ENCODE peak calls at places on chromosomes 1 and 21, in seven cellular contexts. One of them, this sample, is unnamed.

GRCh38 chr1:113804421-113805255 is 7.6 kb downstream of the RSBN1 start:
- DNase-seq in RPMI8226: no peak
- DNase-seq in germinal center: no peak
- DNase-seq in HFFc6: peak; percentile 44
- DNase-seq in T-helper 1 cell: no peak
- DNase-seq in activated T-helper 9 cell treated with anti-CD3 and anti-CD28 coated beads, Interleukin-2, amount 50 U/mL, for 16 hours: no peak
- DNase-seq in endothelial cell of umbilical vein: peak; percentile 42
- DNase-seq in this sample: no peak

GRCh38 chr1:33357099-33357498 is 36.2 kb upstream of the A3GALT2 start:
- DNase-seq in RPMI8226: no peak
- DNase-seq in T-helper 1 cell: no peak
- DNase-seq in HFFc6: no peak
- DNase-seq in germinal center: no peak
- DNase-seq in activated T-helper 9 cell treated with anti-CD3 and anti-CD28 coated beads, Interleukin-2, amount 50 U/mL, for 16 hours: no peak
- DNase-seq in endothelial cell of umbilical vein: no peak
- DNase-seq in this sample: no peak

GRCh38 chr1:192550922-192551534 is 24.5 kb upstream of the RGS1 start:
- DNase-seq in RPMI8226: no peak
- DNase-seq in germinal center: no peak
- DNase-seq in T-helper 1 cell: peak; percentile 76
- DNase-seq in activated T-helper 9 cell treated with anti-CD3 and anti-CD28 coated beads, Interleukin-2, amount 50 U/mL, for 16 hours: no peak
- DNase-seq in HFFc6: peak; percentile 91
- DNase-seq in endothelial cell of umbilical vein: peak; percentile 33
- DNase-seq in this sample: no peak

GRCh38 chr1:17233675-17234074 is 15.2 kb upstream of the PADI3 start:
- DNase-seq in endothelial cell of umbilical vein: peak; percentile 73
- DNase-seq in T-helper 1 cell: no peak
- DNase-seq in RPMI8226: peak; percentile 87
- DNase-seq in HFFc6: peak; percentile 94
- DNase-seq in activated T-helper 9 cell treated with anti-CD3 and anti-CD28 coated beads, Interleukin-2, amount 50 U/mL, for 16 hours: no peak
- DNase-seq in germinal center: no peak
- DNase-seq in this sample: no peak

GRCh38 chr21:42781150-42781980 is 98.0 kb downstream of the WDR4 start:
- DNase-seq in germinal center: no peak
- DNase-seq in endothelial cell of umbilical vein: peak; percentile 40
- DNase-seq in HFFc6: no peak
- DNase-seq in activated T-helper 9 cell treated with anti-CD3 and anti-CD28 coated beads, Interleukin-2, amount 50 U/mL, for 16 hours: no peak
- DNase-seq in RPMI8226: no peak
- DNase-seq in T-helper 1 cell: no peak
- DNase-seq in this sample: peak; percentile 62

GRCh38 chr1:88698140-88698539 is 14.1 kb downstream of the PKN2 start:
- DNase-seq in germinal center: no peak
- DNase-seq in RPMI8226: no peak
- DNase-seq in HFFc6: no peak
- DNase-seq in endothelial cell of umbilical vein: peak; percentile 57
- DNase-seq in T-helper 1 cell: no peak
- DNase-seq in activated T-helper 9 cell treated with anti-CD3 and anti-CD28 coated beads, Interleukin-2, amount 50 U/mL, for 16 hours: no peak
- DNase-seq in this sample: no peak

GRCh38 chr1:13707211-13707610 is 7.2 kb downstream of the PRDM2 start:
- DNase-seq in HFFc6: no peak
- DNase-seq in endothelial cell of umbilical vein: no peak
- DNase-seq in T-helper 1 cell: no peak
- DNase-seq in germinal center: no peak
- DNase-seq in activated T-helper 9 cell treated with anti-CD3 and anti-CD28 coated beads, Interleukin-2, amount 50 U/mL, for 16 hours: no peak
- DNase-seq in RPMI8226: no peak
- DNase-seq in this sample: no peak

GRCh38 chr1:174152424-174152823 is 6.9 kb upstream of the RABGAP1L start:
- DNase-seq in HFFc6: no peak
- DNase-seq in activated T-helper 9 cell treated with anti-CD3 and anti-CD28 coated beads, Interleukin-2, amount 50 U/mL, for 16 hours: no peak
- DNase-seq in endothelial cell of umbilical vein: no peak
- DNase-seq in T-helper 1 cell: no peak
- DNase-seq in RPMI8226: no peak
- DNase-seq in germinal center: no peak
- DNase-seq in this sample: no peak

GRCh38 chr21:15015622-15016471 is 49.0 kb downstream of the NRIP1 start:
- DNase-seq in endothelial cell of umbilical vein: no peak
- DNase-seq in activated T-helper 9 cell treated with anti-CD3 and anti-CD28 coated beads, Interleukin-2, amount 50 U/mL, for 16 hours: no peak
- DNase-seq in RPMI8226: no peak
- DNase-seq in germinal center: no peak
- DNase-seq in HFFc6: peak; percentile 94
- DNase-seq in T-helper 1 cell: no peak
- DNase-seq in this sample: no peak

GRCh38 chr1:221174598-221174997 is 295.4 kb downstream of the HLX start:
- DNase-seq in germinal center: no peak
- DNase-seq in HFFc6: no peak
- DNase-seq in activated T-helper 9 cell treated with anti-CD3 and anti-CD28 coated beads, Interleukin-2, amount 50 U/mL, for 16 hours: no peak
- DNase-seq in T-helper 1 cell: no peak
- DNase-seq in RPMI8226: no peak
- DNase-seq in endothelial cell of umbilical vein: no peak
- DNase-seq in this sample: peak; percentile 47

GRCh38 chr1:39507230-39507928 is 15.9 kb downstream of the BMP8A start:
- DNase-seq in activated T-helper 9 cell treated with anti-CD3 and anti-CD28 coated beads, Interleukin-2, amount 50 U/mL, for 16 hours: no peak
- DNase-seq in HFFc6: no peak
- DNase-seq in T-helper 1 cell: no peak
- DNase-seq in germinal center: no peak
- DNase-seq in RPMI8226: no peak
- DNase-seq in endothelial cell of umbilical vein: no peak
- DNase-seq in this sample: peak; percentile 51

GRCh38 chr1:38003261-38004250 is 1.8 kb downstream of the FHL3 start:
- DNase-seq in germinal center: no peak
- DNase-seq in RPMI8226: no peak
- DNase-seq in activated T-helper 9 cell treated with anti-CD3 and anti-CD28 coated beads, Interleukin-2, amount 50 U/mL, for 16 hours: no peak
- DNase-seq in endothelial cell of umbilical vein: peak; percentile 38
- DNase-seq in T-helper 1 cell: no peak
- DNase-seq in HFFc6: no peak
- DNase-seq in this sample: no peak

GRCh38 chr1:157198619-157199420 is 60.6 kb upstream of the ETV3 start:
- DNase-seq in RPMI8226: no peak
- DNase-seq in HFFc6: no peak
- DNase-seq in activated T-helper 9 cell treated with anti-CD3 and anti-CD28 coated beads, Interleukin-2, amount 50 U/mL, for 16 hours: no peak
- DNase-seq in endothelial cell of umbilical vein: no peak
- DNase-seq in germinal center: no peak
- DNase-seq in T-helper 1 cell: no peak
- DNase-seq in this sample: peak; percentile 22

GRCh38 chr1:35287807-35288640 is 19.5 kb downstream of the ZMYM4 start:
- DNase-seq in RPMI8226: no peak
- DNase-seq in endothelial cell of umbilical vein: peak; percentile 78
- DNase-seq in activated T-helper 9 cell treated with anti-CD3 and anti-CD28 coated beads, Interleukin-2, amount 50 U/mL, for 16 hours: no peak
- DNase-seq in HFFc6: peak; percentile 79
- DNase-seq in T-helper 1 cell: no peak
- DNase-seq in germinal center: no peak
- DNase-seq in this sample: no peak

GRCh38 chr21:29305068-29305467 is 6.3 kb downstream of the BACH1 start:
- DNase-seq in endothelial cell of umbilical vein: no peak
- DNase-seq in T-helper 1 cell: no peak
- DNase-seq in activated T-helper 9 cell treated with anti-CD3 and anti-CD28 coated beads, Interleukin-2, amount 50 U/mL, for 16 hours: no peak
- DNase-seq in HFFc6: no peak
- DNase-seq in germinal center: no peak
- DNase-seq in RPMI8226: no peak
- DNase-seq in this sample: no peak

GRCh38 chr1:15523922-15524282 is at the start of gene CASP9:
- DNase-seq in endothelial cell of umbilical vein: no peak
- DNase-seq in T-helper 1 cell: no peak
- DNase-seq in germinal center: no peak
- DNase-seq in HFFc6: no peak
- DNase-seq in activated T-helper 9 cell treated with anti-CD3 and anti-CD28 coated beads, Interleukin-2, amount 50 U/mL, for 16 hours: no peak
- DNase-seq in RPMI8226: no peak
- DNase-seq in this sample: no peak

GRCh38 chr1:215146252-215146975 is 63.9 kb downstream of the KCNK2 start:
- DNase-seq in endothelial cell of umbilical vein: peak; percentile 55
- DNase-seq in T-helper 1 cell: no peak
- DNase-seq in RPMI8226: peak; percentile 42
- DNase-seq in HFFc6: peak; percentile 18
- DNase-seq in activated T-helper 9 cell treated with anti-CD3 and anti-CD28 coated beads, Interleukin-2, amount 50 U/mL, for 16 hours: no peak
- DNase-seq in germinal center: no peak
- DNase-seq in this sample: peak; percentile 39

GRCh38 chr1:212315907-212316306 is 30.7 kb downstream of the PPP2R5A start:
- DNase-seq in HFFc6: peak; percentile 38
- DNase-seq in T-helper 1 cell: peak; percentile 32
- DNase-seq in endothelial cell of umbilical vein: peak; percentile 40
- DNase-seq in activated T-helper 9 cell treated with anti-CD3 and anti-CD28 coated beads, Interleukin-2, amount 50 U/mL, for 16 hours: no peak
- DNase-seq in RPMI8226: peak; percentile 26
- DNase-seq in germinal center: no peak
- DNase-seq in this sample: no peak

GRCh38 chr21:46425566-46425965 is 33.1 kb upstream of the DIP2A start:
- DNase-seq in RPMI8226: no peak
- DNase-seq in T-helper 1 cell: peak; percentile 57
- DNase-seq in germinal center: no peak
- DNase-seq in endothelial cell of umbilical vein: no peak
- DNase-seq in activated T-helper 9 cell treated with anti-CD3 and anti-CD28 coated beads, Interleukin-2, amount 50 U/mL, for 16 hours: no peak
- DNase-seq in HFFc6: no peak
- DNase-seq in this sample: peak; percentile 31

GRCh38 chr21:31203371-31204054 is 140.5 kb downstream of the TIAM1 start:
- DNase-seq in HFFc6: no peak
- DNase-seq in T-helper 1 cell: no peak
- DNase-seq in germinal center: no peak
- DNase-seq in activated T-helper 9 cell treated with anti-CD3 and anti-CD28 coated beads, Interleukin-2, amount 50 U/mL, for 16 hours: no peak
- DNase-seq in endothelial cell of umbilical vein: no peak
- DNase-seq in RPMI8226: no peak
- DNase-seq in this sample: no peak

GRCh38 chr1:31691951-31692350 is 11.9 kb downstream of the COL16A1 start:
- DNase-seq in germinal center: no peak
- DNase-seq in RPMI8226: no peak
- DNase-seq in endothelial cell of umbilical vein: no peak
- DNase-seq in T-helper 1 cell: no peak
- DNase-seq in activated T-helper 9 cell treated with anti-CD3 and anti-CD28 coated beads, Interleukin-2, amount 50 U/mL, for 16 hours: no peak
- DNase-seq in HFFc6: no peak
- DNase-seq in this sample: no peak

GRCh38 chr1:61708953-61709907 is 15.7 kb downstream of the TM2D1 start:
- DNase-seq in RPMI8226: no peak
- DNase-seq in HFFc6: no peak
- DNase-seq in activated T-helper 9 cell treated with anti-CD3 and anti-CD28 coated beads, Interleukin-2, amount 50 U/mL, for 16 hours: no peak
- DNase-seq in germinal center: no peak
- DNase-seq in endothelial cell of umbilical vein: peak; percentile 10
- DNase-seq in T-helper 1 cell: no peak
- DNase-seq in this sample: no peak

GRCh38 chr1:12040457-12041051 is 21.3 kb downstream of the MIIP start:
- DNase-seq in activated T-helper 9 cell treated with anti-CD3 and anti-CD28 coated beads, Interleukin-2, amount 50 U/mL, for 16 hours: no peak
- DNase-seq in germinal center: peak; percentile 76
- DNase-seq in RPMI8226: peak; percentile 87
- DNase-seq in HFFc6: peak; percentile 68
- DNase-seq in T-helper 1 cell: peak; percentile 56
- DNase-seq in endothelial cell of umbilical vein: no peak
- DNase-seq in this sample: no peak

This sample was measured in D341Med.